ENCODE peak calls at places on chromosomes 16 and 17, in seven cellular contexts. G is HepG2, J is pancreas, W is lung, Z is IMR-90, X is GM23338, B is HAP-1. V is an unnamed sample.

GRCh38 chr17:28379814-28380571 is 8.5 kb downstream of the SARM1 start:
- DNase-seq in W (no peak), J (no peak), Z (peak; percentile 57), X (no peak), B (no peak), G (peak; percentile 77), V (no peak)

GRCh38 chr17:31321481-31321880 is at the start of gene EVI2A:
- DNase-seq in G (no peak), W (no peak), Z (peak; percentile 88), X (peak; percentile 20), B (peak; percentile 26), J (no peak), V (no peak)

GRCh38 chr17:60577147-60577925 is 22.7 kb upstream of the PPM1D start:
- DNase-seq in J (no peak), Z (peak; percentile 72), G (peak; percentile 17), W (no peak), B (no peak), X (peak; percentile 47), V (no peak)

GRCh38 chr16:9047689-9048301 is 43.6 kb upstream of the HAPSTR1 start:
- DNase-seq in Z (peak; percentile 99), W (peak; percentile 83), X (peak; percentile 86), B (peak; percentile 79), G (peak; percentile 97), J (peak; percentile 88), V (peak; percentile 79)

GRCh38 chr17:8124350-8125195 is 667 bp upstream of the HES7 start:
- DNase-seq in W (no peak), X (no peak), B (peak; percentile 28), J (no peak), Z (peak; percentile 36), G (no peak), V (no peak)

GRCh38 chr17:67365762-67366192 is 600 bp downstream of the PSMD12 start:
- DNase-seq in B (no peak), X (no peak), Z (peak; percentile 78), G (peak; percentile 61), W (no peak), J (peak; percentile 31), V (no peak)

GRCh38 chr16:50683689-50684374 is 2.7 kb upstream of the SNX20 start:
- DNase-seq in J (no peak), B (no peak), G (no peak), X (no peak), W (no peak), Z (no peak), V (peak; percentile 75)

GRCh38 chr16:85010931-85011845 is at the start of gene ZDHHC7:
- DNase-seq in X (peak; percentile 93), W (peak; percentile 87), J (peak; percentile 89), G (peak; percentile 76), Z (peak; percentile 84), B (peak; percentile 90), V (peak; percentile 90)

GRCh38 chr16:7303014-7303676 is 29.5 kb upstream of the RBFOX1 start:
- DNase-seq in W (no peak), Z (no peak), X (peak; percentile 20), J (no peak), G (no peak), B (no peak), V (no peak)

GRCh38 chr17:15444805-15445204 is 22.6 kb downstream of the CDRT4 start:
- DNase-seq in B (peak; percentile 33), J (no peak), X (no peak), Z (no peak), W (no peak), G (no peak), V (no peak)

GRCh38 chr17:7046127-7046724 is 2.3 kb upstream of the SLC16A11 start:
- DNase-seq in B (peak; percentile 35), X (peak; percentile 72), G (peak; percentile 54), J (peak; percentile 84), Z (no peak), W (peak; percentile 91), V (peak; percentile 93)

GRCh38 chr17:64536913-64537312 is 30.1 kb downstream of the CEP95 start:
- DNase-seq in X (no peak), Z (no peak), J (no peak), B (no peak), W (no peak), G (no peak), V (no peak)

GRCh38 chr16:79047337-79047736 is 553.2 kb downstream of the MAF start:
- DNase-seq in G (peak; percentile 29), J (no peak), X (peak; percentile 50), B (no peak), Z (no peak), W (no peak), V (no peak)

GRCh38 chr16:85812811-85813700 is 13.6 kb downstream of the COX4I1 start:
- DNase-seq in G (no peak), W (no peak), J (no peak), X (no peak), Z (no peak), B (no peak), V (no peak)

GRCh38 chr17:79667121-79667715 is 56.4 kb upstream of the RBFOX3 start:
- DNase-seq in B (no peak), J (no peak), Z (no peak), W (no peak), X (no peak), G (no peak), V (no peak)

GRCh38 chr17:10171581-10171981 is 26.8 kb downstream of the GAS7 start:
- DNase-seq in B (no peak), J (no peak), G (no peak), W (no peak), Z (peak; percentile 41), X (no peak), V (no peak)

GRCh38 chr16:27475561-27475960 is 73.6 kb downstream of the IL21R start:
- DNase-seq in J (no peak), W (no peak), Z (peak; percentile 95), G (no peak), X (no peak), B (no peak), V (no peak)

GRCh38 chr16:85491798-85492616 is 121.1 kb upstream of the GSE1 start:
- DNase-seq in Z (no peak), X (peak; percentile 83), B (no peak), J (peak; percentile 92), G (peak; percentile 58), W (peak; percentile 79), V (no peak)

GRCh38 chr17:32807577-32807976 is 69.3 kb downstream of the MYO1D start:
- DNase-seq in J (no peak), B (no peak), W (no peak), Z (no peak), X (no peak), G (peak; percentile 10), V (no peak)

GRCh38 chr17:72461757-72462156 is 340.9 kb downstream of the SOX9 start:
- DNase-seq in J (no peak), Z (no peak), W (no peak), B (no peak), X (no peak), G (no peak), V (no peak)

GRCh38 chr17:76934561-76935320 is 66.5 kb downstream of the MGAT5B start:
- DNase-seq in G (no peak), B (no peak), W (no peak), J (no peak), Z (no peak), X (no peak), V (no peak)

DNA sequence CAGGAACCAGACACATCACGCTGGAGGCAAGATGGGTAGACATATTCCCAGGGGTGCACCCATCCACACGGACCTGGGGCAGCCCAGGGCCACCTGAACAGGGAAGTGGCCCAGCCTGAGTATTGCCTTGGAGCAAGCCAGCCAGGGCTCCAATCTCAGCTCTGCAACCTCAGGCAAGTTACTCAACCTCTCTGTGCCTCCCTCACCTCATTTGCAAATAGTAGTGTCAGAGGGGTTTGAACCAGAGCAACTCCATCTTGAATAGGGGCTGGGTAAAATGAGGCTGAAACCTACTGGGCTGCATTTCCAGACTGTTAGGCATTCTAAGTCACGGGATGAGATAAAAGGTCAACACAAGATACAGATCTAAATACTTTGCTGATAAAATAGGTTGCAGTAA is 35.1 kb upstream of the SNN start:
- DNase-seq in Z (no peak), X (no peak), W (no peak), B (no peak), J (no peak), G (no peak), V (no peak)
- H3K4me3 ChIP-seq in Z (no peak overlapping the region), X (no peak overlapping the region), W (no peak overlapping the region), B (no peak overlapping the region), J (no peak overlapping the region), G (peak overlapping the region; percentile 41), V (no peak overlapping the region)

DNA sequence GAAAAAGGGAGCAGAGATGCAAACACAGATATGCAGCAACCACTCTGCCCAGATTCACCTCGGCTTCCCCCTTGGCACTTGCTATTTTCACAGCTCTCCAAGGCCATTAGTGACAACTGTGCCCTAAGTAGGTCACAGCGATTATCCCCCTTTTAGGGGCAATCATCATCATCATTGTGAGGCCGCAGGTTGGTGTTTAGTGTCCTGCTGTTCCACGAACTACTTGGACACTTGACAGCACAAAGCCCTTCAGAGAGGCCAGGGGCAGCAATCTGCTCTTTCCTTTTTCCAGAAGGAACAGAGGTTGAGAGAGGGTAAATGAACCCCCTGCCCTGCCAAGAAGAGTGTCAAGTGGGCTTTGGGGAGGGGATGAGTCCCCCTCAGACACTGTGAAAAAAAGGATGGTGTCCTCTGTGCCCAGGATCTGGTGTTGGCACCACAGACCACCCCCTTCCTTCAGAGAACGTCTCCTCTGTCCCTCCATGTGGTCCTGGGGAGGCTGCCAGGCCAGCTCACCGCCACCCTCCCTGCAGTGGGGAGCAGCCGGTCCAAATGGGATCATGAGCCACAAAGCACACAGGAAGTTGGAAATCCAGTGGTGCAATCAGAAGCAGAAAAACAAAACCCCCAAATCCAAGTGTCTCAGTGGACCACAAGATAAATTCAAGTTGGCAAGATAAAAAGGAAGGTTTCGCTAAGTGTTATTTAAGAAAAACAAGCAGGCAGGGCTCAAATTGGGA is 78.4 kb upstream of the MED9 start:
- DNase-seq in Z (peak; percentile 34), X (no peak), B (no peak), G (no peak), W (no peak), J (no peak), V (no peak)
- H3K4me1 ChIP-seq in Z (peaks cover 11% of the 10 kb centered on the region), X (no peaks in the 10 kb centered on the region), B (no peaks in the 10 kb centered on the region), G (peaks cover 44% of the 10 kb centered on the region), W (peaks cover 5% of the 10 kb centered on the region), J (no peaks in the 10 kb centered on the region), V (no peaks in the 10 kb centered on the region)

DNA sequence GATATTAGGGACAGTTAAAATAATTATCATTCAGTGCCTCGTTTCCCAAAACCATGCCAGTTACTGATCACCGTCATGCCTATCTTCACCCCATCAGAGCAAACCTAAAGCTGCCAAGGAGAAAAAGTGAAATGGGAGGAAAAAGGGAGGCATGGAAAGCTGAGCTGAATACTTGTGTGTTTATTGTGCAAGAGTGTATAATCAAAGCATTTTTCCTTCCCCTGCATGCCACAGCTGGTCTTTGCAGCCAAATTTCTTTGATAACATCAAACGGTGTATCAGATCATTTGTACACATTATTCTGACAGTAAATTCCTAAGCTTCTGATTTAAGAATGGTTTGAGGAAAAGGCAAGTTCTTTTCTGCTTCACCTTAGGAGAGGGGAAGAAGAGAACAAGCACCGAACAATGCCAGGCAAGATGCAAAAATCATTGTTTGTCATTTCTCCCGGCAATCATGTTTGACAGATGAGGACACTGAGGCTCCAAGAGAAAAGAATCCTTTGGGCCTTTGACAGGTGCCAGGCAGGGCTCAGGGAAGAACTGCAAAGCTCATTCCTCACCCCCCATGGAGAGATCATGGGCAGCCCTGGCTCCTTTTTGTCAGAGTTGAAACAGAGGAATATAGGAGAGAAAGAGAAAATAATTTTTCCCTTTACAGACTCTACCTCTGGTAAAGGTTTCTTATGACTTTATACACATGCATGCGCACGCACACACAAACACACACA is 51.4 kb upstream of the ARHGAP44 start:
- DNase-seq in J (no peak), W (no peak), X (no peak), Z (peak; percentile 43), G (no peak), B (no peak), V (no peak)
- H3K4me3 ChIP-seq in J (no peak overlapping the region), W (no peak overlapping the region), X (no peak overlapping the region), Z (no peak overlapping the region), G (no peak overlapping the region), B (no peak overlapping the region), V (no peak overlapping the region)

GRCh38 chr16:57156351-57156703 is 29.5 kb downstream of the PSME3IP1 start:
- DNase-seq in Z (no peak), B (no peak), X (no peak), J (no peak), W (no peak), G (peak; percentile 57), V (no peak)
- H3K4me1 ChIP-seq in Z (no peaks in the 10 kb centered on the region), B (no peaks in the 10 kb centered on the region), X (peaks cover 23% of the 10 kb centered on the region), J (no peaks in the 10 kb centered on the region), W (peaks cover 3% of the 10 kb centered on the region), G (peaks cover 27% of the 10 kb centered on the region), V (peaks cover 4% of the 10 kb centered on the region)